ENCODE peak calls at places on chromosome 18, in nine cellular contexts. V, L, T, X, U, D, Z, N and P are unnamed samples.

GRCh38 chr18:3508576-3509559 is 58.9 kb downstream of the TGIF1 start:
- DNase-seq in V (peak; percentile 41), L (no peak), T (no peak), X (no peak), U (no peak), D (no peak), Z (peak; percentile 56), N (no peak), P (no peak)

GRCh38 chr18:69956037-69956436 is 8.4 kb upstream of the CD226 start:
- DNase-seq in V (no peak), L (no peak), T (no peak), X (no peak), U (no peak), D (no peak), Z (no peak), N (no peak), P (no peak)

GRCh38 chr18:32582455-32582854 is 111.8 kb upstream of the GAREM1 start:
- DNase-seq in V (no peak), L (no peak), T (no peak), X (no peak), U (no peak), D (no peak), Z (no peak), N (no peak), P (no peak)

GRCh38 chr18:74625157-74625556 is 27.5 kb downstream of the ZNF407 start:
- DNase-seq in V (no peak), L (no peak), T (peak; percentile 20), X (no peak), U (no peak), D (no peak), Z (no peak), N (no peak), P (no peak)

GRCh38 chr18:23433360-23433759 is 19.7 kb upstream of the RIOK3 start:
- DNase-seq in V (no peak), L (no peak), T (peak; percentile 22), X (no peak), U (no peak), D (no peak), Z (no peak), N (no peak), P (no peak)

GRCh38 chr18:23587220-23587642 is 925 bp upstream of the NPC1 start:
- DNase-seq in V (no peak), L (no peak), T (no peak), X (no peak), U (no peak), D (peak; percentile 25), Z (peak; percentile 9), N (no peak), P (no peak)

GRCh38 chr18:58603365-58604067 is 25.4 kb downstream of the ALPK2 start:
- DNase-seq in V (no peak), L (no peak), T (no peak), X (no peak), U (no peak), D (no peak), Z (no peak), N (no peak), P (no peak)

GRCh38 chr18:22167091-22167470 is 2.3 kb upstream of the GATA6 start:
- DNase-seq in V (peak; percentile 58), L (no peak), T (no peak), X (no peak), U (no peak), D (no peak), Z (no peak), N (no peak), P (no peak)

GRCh38 chr18:11178951-11179549 is 29.7 kb upstream of the PIEZO2 start:
- DNase-seq in V (no peak), L (no peak), T (peak; percentile 96), X (no peak), U (no peak), D (no peak), Z (no peak), N (no peak), P (no peak)

GRCh38 chr18:54776282-54776977 is 51.8 kb upstream of the RAB27B start:
- DNase-seq in V (no peak), L (peak; percentile 97), T (peak; percentile 98), X (peak; percentile 95), U (peak; percentile 65), D (no peak), Z (no peak), N (no peak), P (no peak)

GRCh38 chr18:56615738-56616520 is 22.5 kb downstream of the TXNL1 start:
- DNase-seq in V (no peak), L (no peak), T (no peak), X (no peak), U (no peak), D (no peak), Z (no peak), N (no peak), P (no peak)

GRCh38 chr18:3703732-3704176 is 253.8 kb downstream of the TGIF1 start:
- DNase-seq in V (peak; percentile 81), L (peak; percentile 71), T (peak; percentile 80), X (peak; percentile 48), U (peak; percentile 83), D (peak; percentile 34), Z (peak; percentile 81), N (peak; percentile 57), P (peak; percentile 65)

GRCh38 chr18:56563568-56563967 is 74.8 kb downstream of the TXNL1 start:
- DNase-seq in V (peak; percentile 88), L (peak; percentile 4), T (no peak), X (peak; percentile 10), U (no peak), D (no peak), Z (peak; percentile 94), N (no peak), P (peak; percentile 1)

GRCh38 chr18:67232406-67232805 is 284.1 kb downstream of the DSEL start:
- DNase-seq in V (no peak), L (peak; percentile 67), T (peak; percentile 88), X (no peak), U (no peak), D (no peak), Z (peak; percentile 29), N (no peak), P (no peak)

GRCh38 chr18:79366177-79367094 is 29.3 kb upstream of the NFATC1 start:
- DNase-seq in V (no peak), L (no peak), T (peak; percentile 65), X (no peak), U (no peak), D (no peak), Z (no peak), N (peak; percentile 49), P (no peak)

GRCh38 chr18:63994783-63995399 is 25.0 kb downstream of the SERPINB8 start:
- DNase-seq in V (peak; percentile 61), L (peak; percentile 62), T (peak; percentile 78), X (peak; percentile 22), U (peak; percentile 67), D (peak; percentile 32), Z (peak; percentile 78), N (peak; percentile 72), P (peak; percentile 23)

GRCh38 chr18:63963610-63964256 is 6.1 kb upstream of the SERPINB8 start:
- DNase-seq in V (peak; percentile 65), L (peak; percentile 76), T (peak; percentile 82), X (peak; percentile 56), U (peak; percentile 84), D (peak; percentile 71), Z (peak; percentile 86), N (peak; percentile 15), P (peak; percentile 50)

GRCh38 chr18:52422985-52423601 is 83.1 kb downstream of the DCC start:
- DNase-seq in V (peak; percentile 12), L (no peak), T (no peak), X (no peak), U (peak; percentile 6), D (no peak), Z (peak; percentile 27), N (no peak), P (no peak)

GRCh38 chr18:44589709-44590108 is 91.0 kb upstream of the SETBP1 start:
- DNase-seq in V (no peak), L (peak; percentile 75), T (peak; percentile 84), X (no peak), U (peak; percentile 17), D (no peak), Z (no peak), N (no peak), P (no peak)

DNA sequence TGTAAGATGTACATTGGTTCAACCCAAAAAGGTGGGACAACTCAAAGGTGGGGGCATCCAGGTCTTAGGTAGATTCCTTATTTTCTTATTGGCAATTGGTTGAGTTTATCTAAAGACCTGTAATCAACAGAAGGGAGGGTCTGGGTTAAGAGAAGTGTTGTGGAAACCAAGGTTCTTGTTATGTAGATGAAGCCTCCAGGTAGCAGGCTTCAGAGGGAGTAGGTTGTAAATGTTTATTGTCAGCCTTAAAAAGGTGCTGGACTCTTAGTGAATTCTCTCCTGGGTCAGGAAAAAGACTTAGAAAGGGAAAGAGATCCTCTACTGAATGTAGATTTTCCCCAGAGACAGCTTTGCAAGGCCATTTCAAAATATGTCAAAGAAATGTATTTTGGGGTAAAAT is 125.3 kb upstream of the NDUFV2 start:
- DNase-seq in V (no peak), L (no peak), T (no peak), X (no peak), U (no peak), D (no peak), Z (peak; percentile 30), N (no peak), P (no peak)
- H3K4me3 ChIP-seq in V (no peak overlapping the region), L (no peak overlapping the region), T (no peak overlapping the region), X (no peak overlapping the region), U (no peak overlapping the region), D (no peak overlapping the region), Z (no peak overlapping the region), N (no peak overlapping the region), P (no peak overlapping the region)

GRCh38 chr18:47175283-47175894 is 775 bp downstream of the IER3IP1 start:
- DNase-seq in V (peak; percentile 38), L (no peak), T (peak; percentile 60), X (no peak), U (no peak), D (no peak), Z (peak; percentile 24), N (no peak), P (no peak)
- H2AFZ ChIP-seq in V (peak overlapping the region; percentile 89), L (peak overlapping the region; percentile 77), T (peak overlapping the region; percentile 87), X (peak overlapping the region; percentile 94), U (peak overlapping the region; percentile 88), D (peak overlapping the region; percentile 97), Z (peak overlapping the region; percentile 98), N (peak overlapping the region; percentile 96), P (peak overlapping the region; percentile 60)

DNA sequence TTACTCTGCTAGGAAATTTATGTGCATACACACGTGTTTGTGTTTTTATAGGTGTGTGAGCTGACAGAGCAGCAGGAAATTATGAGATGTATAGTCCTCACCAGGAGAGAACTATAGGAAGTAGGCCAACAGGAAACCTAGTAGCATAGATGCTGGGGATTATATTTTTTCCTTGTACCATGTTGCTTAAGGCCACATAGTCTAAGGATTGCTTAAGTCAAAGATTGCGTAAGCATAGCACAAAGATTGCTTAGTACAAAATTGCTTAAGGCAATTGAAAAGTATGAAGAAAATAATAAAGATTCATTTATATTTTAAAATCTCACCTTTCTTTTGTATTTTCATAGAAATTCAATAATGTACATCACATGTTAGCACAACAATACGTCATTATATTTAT is 18.7 kb upstream of the CCDC102B start:
- DNase-seq in V (no peak), L (peak; percentile 10), T (peak; percentile 73), X (no peak), U (peak; percentile 14), D (no peak), Z (no peak), N (no peak), P (no peak)
- TF ChIP-seq EZH2phosphoT487 in V (no peak), L (no peak), T (no peak), X (no peak), U (no peak), D (no peak), Z (no peak), N (no peak), P (no peak)

DNA sequence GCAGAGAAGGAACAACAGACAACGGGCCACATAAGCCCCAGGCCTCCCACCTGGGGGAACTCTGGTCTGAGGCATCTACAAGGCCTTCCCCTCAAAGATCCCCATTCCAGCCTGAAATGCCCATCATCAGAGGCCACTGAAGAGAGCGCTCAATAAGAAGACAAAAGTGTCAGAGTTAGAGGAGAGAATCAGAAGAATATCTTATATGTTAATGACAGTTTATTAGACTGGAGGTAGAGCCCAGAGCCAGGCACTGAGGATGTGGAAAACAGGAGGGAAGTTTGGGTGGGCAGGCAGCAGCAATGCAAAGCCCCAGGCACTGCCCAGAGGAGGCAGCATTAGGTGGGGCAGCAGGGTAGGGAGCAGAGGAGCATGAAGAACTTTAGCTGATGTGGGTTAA is 2.9 kb upstream of the CTIF start:
- DNase-seq in V (no peak), L (no peak), T (no peak), X (no peak), U (no peak), D (no peak), Z (no peak), N (no peak), P (no peak)
- H3K4me3 ChIP-seq in V (no peak overlapping the region), L (no peak overlapping the region), T (no peak overlapping the region), X (no peak overlapping the region), U (no peak overlapping the region), D (no peak overlapping the region), Z (no peak overlapping the region), N (no peak overlapping the region), P (no peak overlapping the region)